ENCODE peak calls at places on chromosomes 5 and 9, in ten cellular contexts. B is activated CD4-positive, alpha-beta T cell treated with anti-CD3 and anti-CD28 coated beads for 24 hours; F is activated T-helper 1 cell treated with anti-CD3 and anti-CD28 coated beads, Interleukin-2, amount 50 U/mL, for 16 hours; R is occipital lobe; X is activated effector memory CD4-positive, alpha-beta T cell treated with anti-CD3 and anti-CD28 coated beads, Interleukin-2, amount 50 U/mL, for 16 hours; Q is CD4-positive, alpha-beta memory T cell; Z is fibroblast of pulmonary artery; O is kidney glomerular epithelial cell; G is T1000; P is globus pallidus. V is an unnamed sample.

GRCh38 chr5:171492781-171493180 is 73.3 kb downstream of the FGF18 start:
- DNase-seq in P (no peak), X (no peak), R (no peak), Z (peak), Q (no peak), G (no peak), B (no peak), F (no peak), O (no peak), V (no peak)

GRCh38 chr9:128055222-128056040 is 11.7 kb downstream of the NAIF1 start:
- DNase-seq in X (no peak), Z (peak), F (no peak), R (no peak), P (no peak), G (no peak), B (no peak), O (no peak), Q (no peak), V (no peak)

GRCh38 chr5:13045897-13046551 is 898.5 kb downstream of the DNAH5 start:
- DNase-seq in Q (no peak), B (no peak), G (no peak), R (no peak), Z (no peak), F (no peak), P (no peak), O (no peak), X (no peak), V (no peak)

GRCh38 chr5:125865166-125865815 is 557.9 kb upstream of the GRAMD2B start:
- DNase-seq in P (no peak), X (no peak), R (no peak), Q (no peak), G (no peak), F (no peak), Z (peak), O (no peak), B (no peak), V (no peak)

GRCh38 chr5:157076558-157076957 is 17.6 kb upstream of the HAVCR1 start:
- DNase-seq in Z (peak), F (no peak), Q (no peak), B (no peak), P (no peak), G (no peak), R (peak), X (no peak), O (peak), V (no peak)

GRCh38 chr5:150092159-150092787 is 5.9 kb upstream of the CSF1R start:
- DNase-seq in F (no peak), Z (no peak), G (no peak), O (no peak), R (no peak), Q (no peak), X (no peak), B (no peak), P (no peak), V (no peak)

GRCh38 chr5:138870611-138871010 is 4.5 kb downstream of the LRRTM2 start:
- DNase-seq in X (no peak), B (no peak), O (no peak), Z (no peak), P (peak), F (no peak), R (no peak), Q (no peak), G (no peak), V (no peak)

GRCh38 chr9:113508111-113508749 is 44.7 kb downstream of the RGS3 start:
- DNase-seq in P (no peak), B (no peak), Z (peak), Q (no peak), R (no peak), O (peak), F (no peak), G (no peak), X (peak), V (no peak)

GRCh38 chr9:37840560-37841194 is 40.1 kb downstream of the DCAF10 start:
- DNase-seq in F (no peak), Q (no peak), Z (peak), B (no peak), P (no peak), O (peak), G (peak), R (no peak), X (no peak), V (no peak)

GRCh38 chr5:177064500-177065277 is 22.0 kb upstream of the FGFR4 start:
- DNase-seq in R (no peak), Z (no peak), F (no peak), G (no peak), Q (no peak), X (no peak), P (no peak), O (no peak), B (no peak), V (no peak)

GRCh38 chr9:105259274-105259673 is 14.8 kb downstream of the SLC44A1 start:
- DNase-seq in Q (no peak), R (no peak), P (no peak), Z (no peak), B (no peak), X (no peak), G (no peak), F (no peak), O (no peak), V (no peak)

GRCh38 chr9:117929873-117930272 is 225.7 kb downstream of the TLR4 start:
- DNase-seq in B (no peak), G (peak), Z (no peak), P (peak), F (no peak), O (no peak), X (no peak), R (no peak), Q (no peak), V (no peak)

GRCh38 chr5:22644859-22645258 is 208.3 kb downstream of the CDH12 start:
- DNase-seq in P (no peak), O (no peak), G (no peak), F (no peak), R (no peak), X (no peak), Q (no peak), B (no peak), Z (no peak), V (no peak)

GRCh38 chr9:123606141-123606540 is 250.1 kb downstream of the CRB2 start:
- DNase-seq in Z (no peak), G (no peak), F (no peak), R (no peak), Q (no peak), P (no peak), X (no peak), B (no peak), O (no peak), V (no peak)

GRCh38 chr5:1101991-1102713 is 9.7 kb downstream of the SLC12A7 start:
- DNase-seq in X (no peak), G (no peak), Q (no peak), P (no peak), B (no peak), R (no peak), F (no peak), O (peak), Z (peak), V (peak)

GRCh38 chr9:91571036-91571435 is 147.4 kb upstream of the NFIL3 start:
- DNase-seq in P (no peak), X (no peak), G (no peak), B (no peak), O (no peak), Z (no peak), F (no peak), Q (no peak), R (no peak), V (no peak)

GRCh38 chr9:34403554-34404380 is 27.1 kb upstream of the MYORG start:
- DNase-seq in P (peak), X (peak), B (peak), O (peak), F (peak), G (peak), R (peak), Q (peak), Z (peak), V (peak)

GRCh38 chr5:154995679-154996078 is 17.9 kb upstream of the KIF4B start:
- DNase-seq in G (no peak), B (no peak), P (no peak), F (no peak), Z (no peak), Q (no peak), X (no peak), R (no peak), O (no peak), V (no peak)

GRCh38 chr5:66197764-66198405 is 53.8 kb downstream of the SREK1 start:
- DNase-seq in F (no peak), X (no peak), B (no peak), Z (no peak), P (no peak), O (no peak), R (no peak), Q (no peak), G (peak), V (no peak)

GRCh38 chr5:35842856-35843255 is 13.8 kb upstream of the IL7R start:
- DNase-seq in X (no peak), O (no peak), Q (no peak), R (no peak), P (no peak), B (no peak), Z (no peak), F (no peak), G (no peak), V (no peak)

GRCh38 chr9:86488345-86488744 is 134.1 kb upstream of the TUT7 start:
- DNase-seq in B (no peak), O (no peak), F (no peak), X (no peak), Z (no peak), G (no peak), P (no peak), Q (no peak), R (no peak), V (no peak)

GRCh38 chr5:102216559-102217157 is 79.4 kb downstream of the SLCO4C1 start:
- DNase-seq in P (no peak), R (no peak), O (no peak), B (no peak), F (no peak), X (no peak), Q (no peak), Z (no peak), G (no peak), V (no peak)

GRCh38 chr5:64831996-64832395 is 63.3 kb downstream of the CWC27 start:
- DNase-seq in R (no peak), X (no peak), Z (no peak), P (no peak), F (no peak), Q (no peak), G (no peak), O (no peak), B (no peak), V (no peak)

GRCh38 chr9:138053996-138054752 is 176.6 kb downstream of the CACNA1B start:
- DNase-seq in Z (no peak), O (no peak), G (no peak), Q (no peak), B (no peak), F (no peak), X (peak), P (no peak), R (peak), V (no peak)

GRCh38 chr9:79256691-79257213 is 315.0 kb upstream of the TLE4 start:
- DNase-seq in X (no peak), B (no peak), O (peak), F (no peak), P (no peak), Q (no peak), Z (peak), R (peak), G (no peak), V (peak)

GRCh38 chr5:52854949-52855348 is 67.2 kb downstream of the ITGA1 start:
- DNase-seq in P (no peak), R (no peak), X (no peak), G (no peak), Q (no peak), B (no peak), O (no peak), Z (no peak), F (no peak), V (no peak)

GRCh38 chr5:160496334-160496733 is 74.7 kb downstream of the PTTG1 start:
- DNase-seq in P (no peak), G (no peak), F (no peak), Z (no peak), R (no peak), O (no peak), X (no peak), Q (no peak), B (no peak), V (no peak)

GRCh38 chr5:91079037-91079436 is 304.1 kb downstream of the ARRDC3 start:
- DNase-seq in R (no peak), G (no peak), X (no peak), Z (peak), B (no peak), P (no peak), F (no peak), Q (no peak), O (peak), V (peak)

GRCh38 chr5:149355688-149356087 is 2.2 kb upstream of the PCYOX1L start:
- DNase-seq in Q (no peak), R (no peak), P (no peak), Z (no peak), F (no peak), G (no peak), O (no peak), X (no peak), B (no peak), V (no peak)